ENCODE peak calls at places on chromosomes 16 and 17, in seven cellular contexts. One of them, this sample, is unnamed.

GRCh38 chr16:85090166-85090565 is 22.1 kb downstream of the CIBAR2 start:
- DNase-seq in activated gamma-delta T cell treated with anti-CD3 and anti-CD28 coated beads, Interleukin-2, amount 50 U/mL, for 16 hours: no peak
- DNase-seq in neuronal stem cell: no peak
- DNase-seq in GM13976: no peak
- DNase-seq in iPS DF 6.9: no peak
- DNase-seq in left colon: no peak
- DNase-seq in neural crest cell: no peak
- DNase-seq in this sample: no peak

GRCh38 chr16:14529010-14529669 is 100.9 kb downstream of the PARN start:
- DNase-seq in activated gamma-delta T cell treated with anti-CD3 and anti-CD28 coated beads, Interleukin-2, amount 50 U/mL, for 16 hours: peak; percentile 19
- DNase-seq in neuronal stem cell: peak; percentile 70
- DNase-seq in GM13976: peak; percentile 69
- DNase-seq in iPS DF 6.9: peak; percentile 77
- DNase-seq in left colon: peak; percentile 59
- DNase-seq in neural crest cell: peak; percentile 59
- DNase-seq in this sample: peak; percentile 85

GRCh38 chr17:6525731-6526130 is 30.6 kb downstream of the PITPNM3 start:
- DNase-seq in activated gamma-delta T cell treated with anti-CD3 and anti-CD28 coated beads, Interleukin-2, amount 50 U/mL, for 16 hours: no peak
- DNase-seq in neuronal stem cell: no peak
- DNase-seq in GM13976: no peak
- DNase-seq in iPS DF 6.9: no peak
- DNase-seq in left colon: no peak
- DNase-seq in neural crest cell: no peak
- DNase-seq in this sample: no peak

GRCh38 chr16:24288516-24288915 is 32.4 kb downstream of the CACNG3 start:
- DNase-seq in activated gamma-delta T cell treated with anti-CD3 and anti-CD28 coated beads, Interleukin-2, amount 50 U/mL, for 16 hours: no peak
- DNase-seq in neuronal stem cell: no peak
- DNase-seq in GM13976: no peak
- DNase-seq in iPS DF 6.9: no peak
- DNase-seq in left colon: no peak
- DNase-seq in neural crest cell: no peak
- DNase-seq in this sample: no peak

GRCh38 chr16:28538733-28539596 is at the start of gene NUPR1:
- DNase-seq in activated gamma-delta T cell treated with anti-CD3 and anti-CD28 coated beads, Interleukin-2, amount 50 U/mL, for 16 hours: no peak
- DNase-seq in neuronal stem cell: no peak
- DNase-seq in GM13976: no peak
- DNase-seq in iPS DF 6.9: no peak
- DNase-seq in left colon: peak; percentile 87
- DNase-seq in neural crest cell: no peak
- DNase-seq in this sample: peak; percentile 94

GRCh38 chr16:87844374-87844733 is 25.0 kb downstream of the SLC7A5 start:
- DNase-seq in activated gamma-delta T cell treated with anti-CD3 and anti-CD28 coated beads, Interleukin-2, amount 50 U/mL, for 16 hours: no peak
- DNase-seq in neuronal stem cell: no peak
- DNase-seq in GM13976: no peak
- DNase-seq in iPS DF 6.9: no peak
- DNase-seq in left colon: no peak
- DNase-seq in neural crest cell: no peak
- DNase-seq in this sample: no peak

GRCh38 chr17:2171725-2172446 is 117.0 kb downstream of the HIC1 start:
- DNase-seq in activated gamma-delta T cell treated with anti-CD3 and anti-CD28 coated beads, Interleukin-2, amount 50 U/mL, for 16 hours: no peak
- DNase-seq in neuronal stem cell: no peak
- DNase-seq in GM13976: no peak
- DNase-seq in iPS DF 6.9: no peak
- DNase-seq in left colon: peak; percentile 32
- DNase-seq in neural crest cell: no peak
- DNase-seq in this sample: peak; percentile 89

GRCh38 chr17:56292628-56293027 is 139.4 kb downstream of the ANKFN1 start:
- DNase-seq in activated gamma-delta T cell treated with anti-CD3 and anti-CD28 coated beads, Interleukin-2, amount 50 U/mL, for 16 hours: no peak
- DNase-seq in neuronal stem cell: no peak
- DNase-seq in GM13976: no peak
- DNase-seq in iPS DF 6.9: no peak
- DNase-seq in left colon: no peak
- DNase-seq in neural crest cell: no peak
- DNase-seq in this sample: peak; percentile 64

GRCh38 chr17:58525239-58525638 is 10.8 kb upstream of the MTMR4 start:
- DNase-seq in activated gamma-delta T cell treated with anti-CD3 and anti-CD28 coated beads, Interleukin-2, amount 50 U/mL, for 16 hours: no peak
- DNase-seq in neuronal stem cell: no peak
- DNase-seq in GM13976: no peak
- DNase-seq in iPS DF 6.9: no peak
- DNase-seq in left colon: no peak
- DNase-seq in neural crest cell: no peak
- DNase-seq in this sample: peak; percentile 87

GRCh38 chr16:29023279-29024278 is 38.7 kb downstream of the LAT start:
- DNase-seq in activated gamma-delta T cell treated with anti-CD3 and anti-CD28 coated beads, Interleukin-2, amount 50 U/mL, for 16 hours: no peak
- DNase-seq in neuronal stem cell: no peak
- DNase-seq in GM13976: no peak
- DNase-seq in iPS DF 6.9: no peak
- DNase-seq in left colon: no peak
- DNase-seq in neural crest cell: no peak
- DNase-seq in this sample: peak; percentile 33

GRCh38 chr17:83099570-83100181 is 20.3 kb downstream of the METRNL start:
- DNase-seq in activated gamma-delta T cell treated with anti-CD3 and anti-CD28 coated beads, Interleukin-2, amount 50 U/mL, for 16 hours: no peak
- DNase-seq in neuronal stem cell: no peak
- DNase-seq in GM13976: no peak
- DNase-seq in iPS DF 6.9: no peak
- DNase-seq in left colon: no peak
- DNase-seq in neural crest cell: no peak
- DNase-seq in this sample: peak; percentile 34

GRCh38 chr17:44222112-44222869 is 2.8 kb upstream of the UBTF start:
- DNase-seq in activated gamma-delta T cell treated with anti-CD3 and anti-CD28 coated beads, Interleukin-2, amount 50 U/mL, for 16 hours: no peak
- DNase-seq in neuronal stem cell: peak; percentile 67
- DNase-seq in GM13976: peak; percentile 80
- DNase-seq in iPS DF 6.9: no peak
- DNase-seq in left colon: peak; percentile 82
- DNase-seq in neural crest cell: peak; percentile 40
- DNase-seq in this sample: peak; percentile 80

GRCh38 chr16:31135535-31136286 is at the start of gene PRSS8:
- DNase-seq in activated gamma-delta T cell treated with anti-CD3 and anti-CD28 coated beads, Interleukin-2, amount 50 U/mL, for 16 hours: no peak
- DNase-seq in neuronal stem cell: no peak
- DNase-seq in GM13976: no peak
- DNase-seq in iPS DF 6.9: no peak
- DNase-seq in left colon: peak; percentile 94
- DNase-seq in neural crest cell: no peak
- DNase-seq in this sample: peak; percentile 32

GRCh38 chr17:67503184-67503583 is 126.1 kb downstream of the PITPNC1 start:
- DNase-seq in activated gamma-delta T cell treated with anti-CD3 and anti-CD28 coated beads, Interleukin-2, amount 50 U/mL, for 16 hours: no peak
- DNase-seq in neuronal stem cell: no peak
- DNase-seq in GM13976: no peak
- DNase-seq in iPS DF 6.9: no peak
- DNase-seq in left colon: no peak
- DNase-seq in neural crest cell: no peak
- DNase-seq in this sample: peak; percentile 92

GRCh38 chr17:44235583-44235936 is 16.1 kb upstream of the UBTF start:
- DNase-seq in activated gamma-delta T cell treated with anti-CD3 and anti-CD28 coated beads, Interleukin-2, amount 50 U/mL, for 16 hours: no peak
- DNase-seq in neuronal stem cell: no peak
- DNase-seq in GM13976: no peak
- DNase-seq in iPS DF 6.9: no peak
- DNase-seq in left colon: no peak
- DNase-seq in neural crest cell: no peak
- DNase-seq in this sample: peak; percentile 88

GRCh38 chr17:59754547-59754946 is 47.1 kb downstream of the VMP1 start:
- DNase-seq in activated gamma-delta T cell treated with anti-CD3 and anti-CD28 coated beads, Interleukin-2, amount 50 U/mL, for 16 hours: peak; percentile 3
- DNase-seq in neuronal stem cell: no peak
- DNase-seq in GM13976: no peak
- DNase-seq in iPS DF 6.9: no peak
- DNase-seq in left colon: no peak
- DNase-seq in neural crest cell: no peak
- DNase-seq in this sample: peak; percentile 97

GRCh38 chr16:68234188-68235104 is 1.5 kb downstream of the ESRP2 start:
- DNase-seq in activated gamma-delta T cell treated with anti-CD3 and anti-CD28 coated beads, Interleukin-2, amount 50 U/mL, for 16 hours: no peak
- DNase-seq in neuronal stem cell: no peak
- DNase-seq in GM13976: no peak
- DNase-seq in iPS DF 6.9: no peak
- DNase-seq in left colon: peak; percentile 97
- DNase-seq in neural crest cell: no peak
- DNase-seq in this sample: no peak

GRCh38 chr17:46925185-46925858 is 2.4 kb downstream of the GOSR2 start:
- DNase-seq in activated gamma-delta T cell treated with anti-CD3 and anti-CD28 coated beads, Interleukin-2, amount 50 U/mL, for 16 hours: no peak
- DNase-seq in neuronal stem cell: no peak
- DNase-seq in GM13976: no peak
- DNase-seq in iPS DF 6.9: no peak
- DNase-seq in left colon: no peak
- DNase-seq in neural crest cell: no peak
- DNase-seq in this sample: no peak

GRCh38 chr16:65336169-65336568 is 214.3 kb upstream of the CDH11 start:
- DNase-seq in activated gamma-delta T cell treated with anti-CD3 and anti-CD28 coated beads, Interleukin-2, amount 50 U/mL, for 16 hours: no peak
- DNase-seq in neuronal stem cell: no peak
- DNase-seq in GM13976: no peak
- DNase-seq in iPS DF 6.9: no peak
- DNase-seq in left colon: no peak
- DNase-seq in neural crest cell: no peak
- DNase-seq in this sample: peak; percentile 81

GRCh38 chr17:82961366-82962162 is 117.8 kb upstream of the METRNL start:
- DNase-seq in activated gamma-delta T cell treated with anti-CD3 and anti-CD28 coated beads, Interleukin-2, amount 50 U/mL, for 16 hours: no peak
- DNase-seq in neuronal stem cell: no peak
- DNase-seq in GM13976: no peak
- DNase-seq in iPS DF 6.9: no peak
- DNase-seq in left colon: no peak
- DNase-seq in neural crest cell: no peak
- DNase-seq in this sample: no peak

GRCh38 chr16:3525951-3526350 is 25.1 kb downstream of the CLUAP1 start:
- DNase-seq in activated gamma-delta T cell treated with anti-CD3 and anti-CD28 coated beads, Interleukin-2, amount 50 U/mL, for 16 hours: no peak
- DNase-seq in neuronal stem cell: no peak
- DNase-seq in GM13976: no peak
- DNase-seq in iPS DF 6.9: no peak
- DNase-seq in left colon: no peak
- DNase-seq in neural crest cell: no peak
- DNase-seq in this sample: no peak

GRCh38 chr17:81391964-81392908 is 3.0 kb upstream of the BAHCC1 start:
- DNase-seq in activated gamma-delta T cell treated with anti-CD3 and anti-CD28 coated beads, Interleukin-2, amount 50 U/mL, for 16 hours: no peak
- DNase-seq in neuronal stem cell: no peak
- DNase-seq in GM13976: no peak
- DNase-seq in iPS DF 6.9: no peak
- DNase-seq in left colon: no peak
- DNase-seq in neural crest cell: no peak
- DNase-seq in this sample: peak; percentile 23

GRCh38 chr17:396788-397187 is 44.2 kb upstream of the RPH3AL start:
- DNase-seq in activated gamma-delta T cell treated with anti-CD3 and anti-CD28 coated beads, Interleukin-2, amount 50 U/mL, for 16 hours: no peak
- DNase-seq in neuronal stem cell: no peak
- DNase-seq in GM13976: no peak
- DNase-seq in iPS DF 6.9: no peak
- DNase-seq in left colon: no peak
- DNase-seq in neural crest cell: no peak
- DNase-seq in this sample: no peak

GRCh38 chr17:27396941-27397340 is 59.3 kb upstream of the KSR1 start:
- DNase-seq in activated gamma-delta T cell treated with anti-CD3 and anti-CD28 coated beads, Interleukin-2, amount 50 U/mL, for 16 hours: no peak
- DNase-seq in neuronal stem cell: no peak
- DNase-seq in GM13976: no peak
- DNase-seq in iPS DF 6.9: no peak
- DNase-seq in left colon: no peak
- DNase-seq in neural crest cell: no peak
- DNase-seq in this sample: peak; percentile 7

GRCh38 chr17:27206447-27206846 is 87.5 kb upstream of the WSB1 start:
- DNase-seq in activated gamma-delta T cell treated with anti-CD3 and anti-CD28 coated beads, Interleukin-2, amount 50 U/mL, for 16 hours: no peak
- DNase-seq in neuronal stem cell: no peak
- DNase-seq in GM13976: peak; percentile 29
- DNase-seq in iPS DF 6.9: no peak
- DNase-seq in left colon: peak; percentile 32
- DNase-seq in neural crest cell: no peak
- DNase-seq in this sample: peak; percentile 13

GRCh38 chr17:32777436-32777835 is 99.5 kb downstream of the MYO1D start:
- DNase-seq in activated gamma-delta T cell treated with anti-CD3 and anti-CD28 coated beads, Interleukin-2, amount 50 U/mL, for 16 hours: no peak
- DNase-seq in neuronal stem cell: no peak
- DNase-seq in GM13976: no peak
- DNase-seq in iPS DF 6.9: no peak
- DNase-seq in left colon: no peak
- DNase-seq in neural crest cell: no peak
- DNase-seq in this sample: no peak

GRCh38 chr17:78925662-78926555 is 722 bp upstream of the TIMP2 start:
- DNase-seq in activated gamma-delta T cell treated with anti-CD3 and anti-CD28 coated beads, Interleukin-2, amount 50 U/mL, for 16 hours: no peak
- DNase-seq in neuronal stem cell: no peak
- DNase-seq in GM13976: no peak
- DNase-seq in iPS DF 6.9: no peak
- DNase-seq in left colon: peak; percentile 61
- DNase-seq in neural crest cell: no peak
- DNase-seq in this sample: peak; percentile 74

GRCh38 chr17:40443196-40443987 is at the start of gene IGFBP4:
- DNase-seq in activated gamma-delta T cell treated with anti-CD3 and anti-CD28 coated beads, Interleukin-2, amount 50 U/mL, for 16 hours: peak; percentile 48
- DNase-seq in neuronal stem cell: peak; percentile 72
- DNase-seq in GM13976: peak; percentile 85
- DNase-seq in iPS DF 6.9: no peak
- DNase-seq in left colon: peak; percentile 88
- DNase-seq in neural crest cell: peak; percentile 75
- DNase-seq in this sample: peak; percentile 69

GRCh38 chr17:49576121-49576905 is 642 bp downstream of the NXPH3 start:
- DNase-seq in activated gamma-delta T cell treated with anti-CD3 and anti-CD28 coated beads, Interleukin-2, amount 50 U/mL, for 16 hours: no peak
- DNase-seq in neuronal stem cell: peak; percentile 61
- DNase-seq in GM13976: peak; percentile 57
- DNase-seq in iPS DF 6.9: no peak
- DNase-seq in left colon: no peak
- DNase-seq in neural crest cell: peak; percentile 53
- DNase-seq in this sample: peak; percentile 66

GRCh38 chr17:77869665-77870132 is 88.8 kb upstream of the TNRC6C start:
- DNase-seq in activated gamma-delta T cell treated with anti-CD3 and anti-CD28 coated beads, Interleukin-2, amount 50 U/mL, for 16 hours: no peak
- DNase-seq in neuronal stem cell: no peak
- DNase-seq in GM13976: peak; percentile 75
- DNase-seq in iPS DF 6.9: no peak
- DNase-seq in left colon: peak; percentile 40
- DNase-seq in neural crest cell: no peak
- DNase-seq in this sample: no peak

GRCh38 chr17:52170963-52171572 is 12.6 kb upstream of the CA10 start:
- DNase-seq in activated gamma-delta T cell treated with anti-CD3 and anti-CD28 coated beads, Interleukin-2, amount 50 U/mL, for 16 hours: no peak
- DNase-seq in neuronal stem cell: peak; percentile 21
- DNase-seq in GM13976: no peak
- DNase-seq in iPS DF 6.9: no peak
- DNase-seq in left colon: peak; percentile 29
- DNase-seq in neural crest cell: peak; percentile 39
- DNase-seq in this sample: peak; percentile 8

GRCh38 chr17:42276359-42276608 is at the start of gene STAT5B:
- DNase-seq in activated gamma-delta T cell treated with anti-CD3 and anti-CD28 coated beads, Interleukin-2, amount 50 U/mL, for 16 hours: peak; percentile 43
- DNase-seq in neuronal stem cell: peak; percentile 66
- DNase-seq in GM13976: peak; percentile 93
- DNase-seq in iPS DF 6.9: no peak
- DNase-seq in left colon: peak; percentile 77
- DNase-seq in neural crest cell: peak; percentile 53
- DNase-seq in this sample: peak; percentile 57

GRCh38 chr17:8142158-8142886 is 9.9 kb downstream of the PER1 start:
- DNase-seq in activated gamma-delta T cell treated with anti-CD3 and anti-CD28 coated beads, Interleukin-2, amount 50 U/mL, for 16 hours: no peak
- DNase-seq in neuronal stem cell: no peak
- DNase-seq in GM13976: no peak
- DNase-seq in iPS DF 6.9: no peak
- DNase-seq in left colon: peak; percentile 6
- DNase-seq in neural crest cell: no peak
- DNase-seq in this sample: no peak

GRCh38 chr17:77363821-77364361 is 223.1 kb downstream of the SEC14L1 start:
- DNase-seq in activated gamma-delta T cell treated with anti-CD3 and anti-CD28 coated beads, Interleukin-2, amount 50 U/mL, for 16 hours: no peak
- DNase-seq in neuronal stem cell: no peak
- DNase-seq in GM13976: no peak
- DNase-seq in iPS DF 6.9: no peak
- DNase-seq in left colon: no peak
- DNase-seq in neural crest cell: no peak
- DNase-seq in this sample: peak; percentile 45

GRCh38 chr16:69405757-69406156 is 18.7 kb upstream of the CYB5B start:
- DNase-seq in activated gamma-delta T cell treated with anti-CD3 and anti-CD28 coated beads, Interleukin-2, amount 50 U/mL, for 16 hours: no peak
- DNase-seq in neuronal stem cell: no peak
- DNase-seq in GM13976: no peak
- DNase-seq in iPS DF 6.9: no peak
- DNase-seq in left colon: no peak
- DNase-seq in neural crest cell: no peak
- DNase-seq in this sample: no peak

GRCh38 chr16:17161034-17161433 is 309.7 kb downstream of the XYLT1 start:
- DNase-seq in activated gamma-delta T cell treated with anti-CD3 and anti-CD28 coated beads, Interleukin-2, amount 50 U/mL, for 16 hours: no peak
- DNase-seq in neuronal stem cell: peak; percentile 94
- DNase-seq in GM13976: no peak
- DNase-seq in iPS DF 6.9: no peak
- DNase-seq in left colon: no peak
- DNase-seq in neural crest cell: peak; percentile 60
- DNase-seq in this sample: peak; percentile 14

This sample was measured in M059J.